ENCODE peak calls at places on chromosome 22, in six cellular contexts. O, J, T, C, X and Y are unnamed samples.

GRCh38 chr22:49551897-49552659 is 275.6 kb downstream of the BRD1 start:
- DNase-seq in X (no peak), J (no peak), T (no peak), O (no peak), C (no peak), Y (no peak)

GRCh38 chr22:33354928-33355327 is 296.7 kb upstream of the SYN3 start:
- DNase-seq in C (no peak), X (no peak), J (no peak), T (no peak), O (no peak), Y (no peak)

GRCh38 chr22:19576460-19577421 is 52.5 kb upstream of the CLDN5 start:
- DNase-seq in C (peak; percentile 38), X (no peak), J (peak; percentile 33), O (peak; percentile 27), T (peak; percentile 83), Y (peak; percentile 56)

GRCh38 chr22:17845340-17845739 is 71.1 kb upstream of the BID start:
- DNase-seq in J (no peak), X (no peak), O (no peak), C (no peak), T (peak; percentile 90), Y (no peak)

GRCh38 chr22:42884616-42885375 is 27.7 kb upstream of the ARFGAP3 start:
- DNase-seq in C (no peak), J (no peak), X (no peak), O (no peak), T (no peak), Y (no peak)

GRCh38 chr22:23386245-23386631 is 193.9 kb downstream of the IGLL1 start:
- DNase-seq in C (no peak), O (no peak), J (no peak), T (no peak), X (no peak), Y (no peak)

GRCh38 chr22:47030143-47030641 is 267.7 kb downstream of the TBC1D22A start:
- DNase-seq in X (no peak), C (no peak), O (peak; percentile 56), J (no peak), T (no peak), Y (peak; percentile 3)

GRCh38 chr22:17152340-17152739 is 6.7 kb downstream of the HDHD5 start:
- DNase-seq in J (no peak), X (no peak), C (no peak), O (no peak), T (no peak), Y (no peak)

GRCh38 chr22:49464024-49464423 is 363.6 kb downstream of the BRD1 start:
- DNase-seq in X (no peak), O (no peak), C (no peak), J (no peak), T (no peak), Y (no peak)

GRCh38 chr22:39785232-39785631 is 108.3 kb downstream of the ENTHD1 start:
- DNase-seq in C (no peak), T (no peak), X (no peak), J (no peak), O (no peak), Y (no peak)

GRCh38 chr22:35341090-35341874 is 39.6 kb upstream of the HMOX1 start:
- DNase-seq in C (no peak), O (no peak), J (no peak), X (no peak), T (no peak), Y (no peak)

GRCh38 chr22:46684706-46685105 is 53.3 kb downstream of the CERK start:
- DNase-seq in T (no peak), X (no peak), J (no peak), O (no peak), C (no peak), Y (no peak)

GRCh38 chr22:35777335-35777975 is 59.8 kb downstream of the APOL5 start:
- DNase-seq in X (no peak), C (peak; percentile 79), J (no peak), O (no peak), T (peak; percentile 57), Y (peak; percentile 71)

GRCh38 chr22:49550766-49551362 is 276.8 kb downstream of the BRD1 start:
- DNase-seq in T (no peak), C (no peak), J (no peak), X (no peak), O (no peak), Y (no peak)

GRCh38 chr22:38741166-38741565 is 14.6 kb downstream of the SUN2 start:
- DNase-seq in O (no peak), X (no peak), T (no peak), C (no peak), J (no peak), Y (no peak)

GRCh38 chr22:24128631-24129601 is 52.4 kb upstream of the SUSD2 start:
- DNase-seq in T (no peak), X (no peak), O (no peak), C (no peak), J (no peak), Y (no peak)

GRCh38 chr22:43152355-43153071 is 1.2 kb downstream of the TSPO start:
- DNase-seq in J (no peak), C (peak; percentile 66), O (no peak), X (peak; percentile 52), T (peak; percentile 68), Y (peak; percentile 68)

GRCh38 chr22:28819253-28820096 is 19.1 kb upstream of the XBP1 start:
- DNase-seq in X (no peak), O (no peak), C (peak; percentile 87), T (no peak), J (no peak), Y (peak; percentile 12)

GRCh38 chr22:35312198-35313059 is 12.7 kb downstream of the TOM1 start:
- DNase-seq in T (peak; percentile 91), X (no peak), J (no peak), O (no peak), C (peak; percentile 99), Y (peak; percentile 62)

GRCh38 chr22:39090426-39091064 is 6.5 kb upstream of the APOBEC3H start:
- DNase-seq in C (peak; percentile 97), T (peak; percentile 98), X (peak; percentile 85), J (no peak), O (no peak), Y (peak; percentile 96)

GRCh38 chr22:39995346-39996252 is 845 bp downstream of the FAM83F start:
- DNase-seq in J (no peak), X (no peak), O (no peak), T (peak; percentile 46), C (no peak), Y (no peak)

GRCh38 chr22:36904260-36904659 is 9.2 kb upstream of the CSF2RB start:
- DNase-seq in J (no peak), X (no peak), T (no peak), C (no peak), O (no peak), Y (no peak)
- TF ChIP-seq CTCF in J (peak; percentile 53), X (peak; percentile 28), T (peak; percentile 4), C (peak; percentile 46), O (peak; percentile 18), Y (peak; percentile 30)

GRCh38 chr22:25380141-25380747 is 160.8 kb downstream of the CRYBB2 start:
- DNase-seq in T (no peak), C (no peak), X (no peak), O (no peak), J (no peak), Y (no peak)
- H3K4me1 ChIP-seq in T (no peaks in the 10 kb centered on the region), C (no peaks in the 10 kb centered on the region), X (no peaks in the 10 kb centered on the region), O (peaks cover 11% of the 10 kb centered on the region), J (peaks cover 6% of the 10 kb centered on the region), Y (no peaks in the 10 kb centered on the region)

GRCh38 chr22:44969817-44970216 is 40.0 kb downstream of the PHF21B start:
- DNase-seq in O (no peak), J (no peak), X (no peak), C (no peak), T (no peak), Y (no peak)

GRCh38 chr22:44970291-44970690 is 39.5 kb downstream of the PHF21B start:
- DNase-seq in X (no peak), O (no peak), T (no peak), J (no peak), C (no peak), Y (no peak)

GRCh38 chr22:44973829-44974228 is 36.0 kb downstream of the PHF21B start:
- DNase-seq in J (no peak), O (no peak), C (no peak), T (no peak), X (no peak), Y (no peak)

GRCh38 chr22:44972363-44973083 is 37.3 kb downstream of the PHF21B start:
- DNase-seq in J (no peak), O (no peak), C (no peak), X (no peak), T (no peak), Y (no peak)

GRCh38 chr22:44971651-44972362 is 38.0 kb downstream of the PHF21B start:
- DNase-seq in O (no peak), J (no peak), C (no peak), T (no peak), X (no peak), Y (no peak)
- TF ChIP-seq EZH2 in O (no peak), J (no peak), C (no peak), T (no peak), X (no peak), Y (no peak)

GRCh38 chr22:27299181-27300085 is 502.1 kb downstream of the MN1 start:
- DNase-seq in J (peak; percentile 36), X (no peak), C (no peak), T (no peak), O (peak; percentile 22), Y (no peak)
- TF ChIP-seq CTCF in J (no peak), X (no peak), C (no peak), T (no peak), O (no peak), Y (no peak)

GRCh38 chr22:41123151-41123550 is 30.8 kb downstream of the EP300 start:
- DNase-seq in J (no peak), C (no peak), O (no peak), T (no peak), X (no peak), Y (no peak)

GRCh38 chr22:41128606-41129005 is 36.2 kb downstream of the EP300 start:
- DNase-seq in X (no peak), J (no peak), T (no peak), O (no peak), C (no peak), Y (no peak)

GRCh38 chr22:41132555-41132954 is 40.2 kb downstream of the EP300 start:
- DNase-seq in C (no peak), J (no peak), O (no peak), X (no peak), T (no peak), Y (no peak)

GRCh38 chr22:41124086-41124485 is 31.7 kb downstream of the EP300 start:
- DNase-seq in C (no peak), J (no peak), O (no peak), X (no peak), T (no peak), Y (no peak)

DNA sequence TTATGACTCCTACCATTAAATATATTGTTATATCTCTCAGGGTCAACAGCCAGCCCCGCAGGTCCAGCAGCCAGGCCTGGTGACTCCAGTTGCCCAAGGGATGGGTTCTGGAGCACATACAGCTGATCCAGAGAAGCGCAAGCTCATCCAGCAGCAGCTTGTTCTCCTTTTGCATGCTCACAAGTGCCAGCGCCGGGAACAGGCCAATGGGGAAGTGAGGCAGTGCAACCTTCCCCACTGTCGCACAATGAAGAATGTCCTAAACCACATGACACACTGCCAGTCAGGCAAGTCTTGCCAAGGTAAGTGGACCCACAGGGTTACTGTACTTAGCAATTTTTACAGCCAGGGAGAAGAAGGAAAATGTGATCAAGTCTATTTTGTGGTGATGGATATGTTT is 35.1 kb downstream of the EP300 start:
- DNase-seq in T (no peak), O (no peak), C (no peak), J (no peak), X (no peak), Y (no peak)
- H3K4me1 ChIP-seq in T (peaks cover 12% of the 10 kb centered on the region), O (no peaks in the 10 kb centered on the region), C (no peaks in the 10 kb centered on the region), J (no peaks in the 10 kb centered on the region), X (no peaks in the 10 kb centered on the region), Y (no peaks in the 10 kb centered on the region)